ENCODE peak calls at places on chromosome 10, in four cellular contexts. One of them, this sample, is unnamed.

GRCh38 chr10:102120987-102121738 is 995 bp upstream of the LDB1 start:
- DNase-seq in K562: no peak
- DNase-seq in HepG2: no peak
- DNase-seq in GM12878: no peak
- DNase-seq in this sample: no peak

GRCh38 chr10:104326991-104327610 is 11.2 kb downstream of the ITPRIP start:
- DNase-seq in K562: no peak
- DNase-seq in HepG2: no peak
- DNase-seq in GM12878: no peak
- DNase-seq in this sample: no peak

GRCh38 chr10:5297466-5297865 is 67.3 kb upstream of the UCN3 start:
- DNase-seq in K562: no peak
- DNase-seq in HepG2: no peak
- DNase-seq in GM12878: no peak
- DNase-seq in this sample: no peak

GRCh38 chr10:67612577-67613537 is 83.1 kb downstream of the CTNNA3 start:
- DNase-seq in K562: no peak
- DNase-seq in HepG2: no peak
- DNase-seq in GM12878: peak
- DNase-seq in this sample: no peak

GRCh38 chr10:95837783-95838182 is 70.0 kb upstream of the CC2D2B start:
- DNase-seq in K562: no peak
- DNase-seq in HepG2: no peak
- DNase-seq in GM12878: peak
- DNase-seq in this sample: no peak

GRCh38 chr10:28668363-28669226 is 8.7 kb upstream of the BAMBI start:
- DNase-seq in K562: peak
- DNase-seq in HepG2: no peak
- DNase-seq in GM12878: no peak
- DNase-seq in this sample: peak

GRCh38 chr10:114551310-114551972 is 106.6 kb downstream of the ABLIM1 start:
- DNase-seq in K562: no peak
- DNase-seq in HepG2: no peak
- DNase-seq in GM12878: no peak
- DNase-seq in this sample: no peak

GRCh38 chr10:88293073-88293472 is 290.0 kb downstream of the RNLS start:
- DNase-seq in K562: no peak
- DNase-seq in HepG2: no peak
- DNase-seq in GM12878: no peak
- DNase-seq in this sample: no peak

GRCh38 chr10:113093188-113094113 is 143.4 kb downstream of the TCF7L2 start:
- DNase-seq in K562: no peak
- DNase-seq in HepG2: peak
- DNase-seq in GM12878: peak
- DNase-seq in this sample: peak

GRCh38 chr10:88039496-88040200 is 176.2 kb downstream of the PTEN start:
- DNase-seq in K562: no peak
- DNase-seq in HepG2: no peak
- DNase-seq in GM12878: no peak
- DNase-seq in this sample: peak

GRCh38 chr10:89478085-89478738 is 57.2 kb downstream of the SLC16A12 start:
- DNase-seq in K562: no peak
- DNase-seq in HepG2: no peak
- DNase-seq in GM12878: no peak
- DNase-seq in this sample: peak

GRCh38 chr10:116278832-116279231 is 5.8 kb upstream of the GFRA1 start:
- DNase-seq in K562: no peak
- DNase-seq in HepG2: no peak
- DNase-seq in GM12878: no peak
- DNase-seq in this sample: no peak

GRCh38 chr10:49115015-49115795 is at the start of gene VSTM4:
- DNase-seq in K562: peak
- DNase-seq in HepG2: no peak
- DNase-seq in GM12878: no peak
- DNase-seq in this sample: no peak

GRCh38 chr10:44261710-44262455 is 123.0 kb downstream of the CXCL12 start:
- DNase-seq in K562: no peak
- DNase-seq in HepG2: no peak
- DNase-seq in GM12878: peak
- DNase-seq in this sample: no peak

GRCh38 chr10:86310291-86310690 is 56.3 kb downstream of the GRID1 start:
- DNase-seq in K562: no peak
- DNase-seq in HepG2: no peak
- DNase-seq in GM12878: no peak
- DNase-seq in this sample: no peak

GRCh38 chr10:87506988-87507387 is 2.3 kb downstream of the MINPP1 start:
- DNase-seq in K562: no peak
- DNase-seq in HepG2: no peak
- DNase-seq in GM12878: no peak
- DNase-seq in this sample: no peak

DNA sequence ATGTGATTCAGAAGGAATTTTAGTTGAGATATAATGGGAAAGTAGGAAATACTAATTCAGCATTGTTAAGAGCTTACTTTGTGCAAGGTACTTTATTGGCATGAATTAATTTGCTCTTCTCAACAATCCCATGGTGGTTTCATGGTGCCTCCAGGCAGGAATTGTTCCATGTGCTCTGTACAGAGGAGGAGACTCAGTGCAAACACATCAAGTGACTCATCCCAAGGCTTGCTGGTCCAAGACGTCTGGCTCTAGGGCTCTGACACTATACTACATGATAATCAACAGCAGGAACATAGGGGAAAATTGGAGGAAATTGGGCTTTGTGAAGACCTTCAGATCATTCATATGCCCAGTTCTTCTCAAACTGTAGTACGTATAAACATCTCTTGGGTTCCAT is 66.5 kb upstream of the PRKG1 start:
- DNase-seq in K562: no peak
- DNase-seq in HepG2: no peak
- DNase-seq in GM12878: no peak
- DNase-seq in this sample: no peak
- TF ChIP-seq POLR2AphosphoS2 in K562: no peak
- TF ChIP-seq POLR2AphosphoS2 in HepG2: no peak
- TF ChIP-seq POLR2AphosphoS2 in GM12878: no peak
- TF ChIP-seq POLR2AphosphoS2 in this sample: no peak

DNA sequence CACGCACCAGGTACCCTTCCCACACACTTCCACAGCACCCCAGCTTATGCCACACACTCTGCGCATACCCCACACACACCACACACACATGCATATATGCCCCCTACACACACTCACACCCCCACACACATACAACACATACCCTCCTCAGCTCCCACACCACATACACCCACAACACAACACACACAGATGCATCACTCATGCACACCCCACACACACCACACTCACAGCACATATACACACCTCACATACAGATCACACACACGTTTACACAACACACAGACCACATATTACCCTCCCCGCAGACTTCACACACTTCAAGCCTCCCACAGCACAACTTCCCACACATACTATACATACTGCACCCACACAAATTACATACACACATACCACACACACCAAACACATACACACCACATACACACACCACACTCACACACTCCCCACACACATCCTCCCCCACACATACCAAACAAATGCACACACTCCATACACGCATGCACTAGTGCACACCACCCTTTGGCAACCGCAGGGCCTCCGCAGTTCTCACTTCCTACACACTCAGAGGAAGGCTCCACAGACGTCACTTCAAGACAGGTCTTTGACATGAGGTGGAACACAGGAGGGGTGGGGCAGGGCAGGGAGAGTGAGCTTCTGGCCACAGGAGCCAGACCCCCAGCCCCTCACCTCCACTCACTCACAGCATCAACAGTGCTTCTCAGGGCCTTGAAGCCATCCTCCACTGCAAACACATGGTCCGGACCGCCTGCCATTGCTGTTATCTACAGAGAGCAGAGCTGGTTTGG is 18.5 kb upstream of the ANTXRL start:
- DNase-seq in K562: no peak
- DNase-seq in HepG2: no peak
- DNase-seq in GM12878: peak
- DNase-seq in this sample: no peak
- TF ChIP-seq POLR2AphosphoS2 in K562: no peak
- TF ChIP-seq POLR2AphosphoS2 in HepG2: no peak
- TF ChIP-seq POLR2AphosphoS2 in GM12878: no peak
- TF ChIP-seq POLR2AphosphoS2 in this sample: no peak

GRCh38 chr10:133355991-133356390 is 1.8 kb downstream of the FUOM start:
- DNase-seq in K562: no peak
- DNase-seq in HepG2: no peak
- DNase-seq in GM12878: no peak
- DNase-seq in this sample: no peak
- TF ChIP-seq POLR2AphosphoS2 in K562: no peak
- TF ChIP-seq POLR2AphosphoS2 in HepG2: no peak
- TF ChIP-seq POLR2AphosphoS2 in GM12878: no peak
- TF ChIP-seq POLR2AphosphoS2 in this sample: no peak

GRCh38 chr10:74029943-74030342 is 32.0 kb downstream of the VCL start:
- DNase-seq in K562: no peak
- DNase-seq in HepG2: no peak
- DNase-seq in GM12878: no peak
- DNase-seq in this sample: no peak
- TF ChIP-seq POLR2AphosphoS2 in K562: no peak
- TF ChIP-seq POLR2AphosphoS2 in HepG2: no peak
- TF ChIP-seq POLR2AphosphoS2 in GM12878: no peak
- TF ChIP-seq POLR2AphosphoS2 in this sample: no peak

DNA sequence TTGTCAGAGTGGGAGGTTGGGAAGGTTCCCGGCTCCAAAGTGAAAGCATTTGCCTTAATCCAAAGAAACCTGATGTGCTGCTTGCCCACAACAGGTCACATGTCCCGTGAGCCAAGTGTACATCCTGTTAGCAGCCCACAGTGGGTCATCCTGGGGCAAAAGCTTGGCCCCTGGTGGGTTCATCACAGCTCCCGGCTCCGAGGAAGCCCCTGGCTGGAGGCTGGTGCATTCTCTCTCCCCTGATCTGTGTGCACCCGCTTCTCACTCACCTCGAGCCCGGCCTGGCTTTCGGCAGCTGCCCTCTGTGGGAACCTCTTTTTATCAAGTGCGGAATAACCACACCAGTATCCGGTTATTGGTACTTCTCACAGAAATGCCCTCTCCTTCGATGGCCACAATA is 172.0 kb upstream of the PPP2R2D start:
- DNase-seq in K562: no peak
- DNase-seq in HepG2: no peak
- DNase-seq in GM12878: no peak
- DNase-seq in this sample: no peak
- TF ChIP-seq POLR2AphosphoS2 in K562: no peak
- TF ChIP-seq POLR2AphosphoS2 in HepG2: no peak
- TF ChIP-seq POLR2AphosphoS2 in GM12878: no peak
- TF ChIP-seq POLR2AphosphoS2 in this sample: no peak

GRCh38 chr10:13917791-13918190 is 331.0 kb downstream of the PRPF18 start:
- DNase-seq in K562: no peak
- DNase-seq in HepG2: no peak
- DNase-seq in GM12878: no peak
- DNase-seq in this sample: no peak

GRCh38 chr10:13916384-13916947 is 329.7 kb downstream of the PRPF18 start:
- DNase-seq in K562: no peak
- DNase-seq in HepG2: no peak
- DNase-seq in GM12878: no peak
- DNase-seq in this sample: no peak

GRCh38 chr10:13912111-13912510 is 325.3 kb downstream of the PRPF18 start:
- DNase-seq in K562: no peak
- DNase-seq in HepG2: no peak
- DNase-seq in GM12878: no peak
- DNase-seq in this sample: no peak

GRCh38 chr10:13913890-13914289 is 327.1 kb downstream of the PRPF18 start:
- DNase-seq in K562: no peak
- DNase-seq in HepG2: no peak
- DNase-seq in GM12878: peak
- DNase-seq in this sample: no peak

GRCh38 chr10:13915710-13916109 is 328.9 kb downstream of the PRPF18 start:
- DNase-seq in K562: no peak
- DNase-seq in HepG2: peak
- DNase-seq in GM12878: no peak
- DNase-seq in this sample: no peak
- TF ChIP-seq POLR2AphosphoS2 in K562: no peak
- TF ChIP-seq POLR2AphosphoS2 in HepG2: no peak
- TF ChIP-seq POLR2AphosphoS2 in GM12878: no peak
- TF ChIP-seq POLR2AphosphoS2 in this sample: no peak

GRCh38 chr10:121580276-121581116 is 17.7 kb downstream of the FGFR2 start:
- DNase-seq in K562: no peak
- DNase-seq in HepG2: no peak
- DNase-seq in GM12878: no peak
- DNase-seq in this sample: no peak
- TF ChIP-seq POLR2AphosphoS2 in K562: no peak
- TF ChIP-seq POLR2AphosphoS2 in HepG2: no peak
- TF ChIP-seq POLR2AphosphoS2 in GM12878: no peak
- TF ChIP-seq POLR2AphosphoS2 in this sample: no peak

This sample was measured in A549.